ENCODE peak calls at places on chromosomes 11 and 22, in six cellular contexts. E, V, Z, Q, K and X are unnamed samples. For H3K9me3, the result is how much of the 10 kb centered on the place peaks cover.

GRCh38 chr11:68141247-68142027 is 20.2 kb upstream of the CHKA start:
- DNase-seq in E (no peak), V (no peak), Z (no peak), Q (no peak), K (no peak), X (no peak)

GRCh38 chr11:33735426-33736147 is 636 bp downstream of the CD59 start:
- DNase-seq in E (peak), V (peak), Z (no peak), Q (peak), K (peak), X (peak)

GRCh38 chr11:67495234-67496005 is 9.7 kb downstream of the PITPNM1 start:
- DNase-seq in E (no peak), V (no peak), Z (no peak), Q (no peak), K (no peak), X (no peak)

GRCh38 chr11:46673713-46674462 is 26.5 kb downstream of the ARHGAP1 start:
- DNase-seq in E (no peak), V (no peak), Z (no peak), Q (no peak), K (no peak), X (no peak)

GRCh38 chr11:13786688-13787087 is 118.2 kb downstream of the FAR1 start:
- DNase-seq in E (no peak), V (no peak), Z (no peak), Q (no peak), K (no peak), X (no peak)

GRCh38 chr11:71251159-71251721 is 1.1 kb downstream of the SHANK2 start:
- DNase-seq in E (no peak), V (no peak), Z (peak), Q (no peak), K (peak), X (no peak)

GRCh38 chr22:46081036-46081830 is 69.1 kb upstream of the PPARA start:
- DNase-seq in E (no peak), V (peak), Z (no peak), Q (no peak), K (no peak), X (peak)

GRCh38 chr11:90476442-90477007 is 253.7 kb upstream of the CHORDC1 start:
- DNase-seq in E (no peak), V (peak), Z (peak), Q (peak), K (peak), X (no peak)

DNA sequence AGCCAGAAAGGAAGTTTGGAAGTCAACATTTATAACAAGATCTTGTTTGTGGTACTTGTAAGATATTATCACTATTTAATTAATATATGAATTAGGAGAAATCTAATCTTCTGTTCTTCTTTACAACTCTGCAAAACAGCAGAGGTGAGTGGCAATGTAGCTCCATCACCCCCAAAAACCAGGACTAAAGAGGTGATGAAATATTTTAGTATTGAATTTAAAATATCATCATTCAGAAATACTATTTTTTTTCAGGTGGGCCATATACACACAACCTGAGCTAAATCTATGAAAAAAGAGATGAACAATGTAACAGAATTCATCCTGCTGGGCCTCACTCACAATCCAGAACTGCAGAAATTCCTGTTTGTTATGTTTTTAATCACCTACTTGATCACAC is at the start of gene OR4C45:
- DNase-seq in E (no peak), V (no peak), Z (no peak), Q (no peak), K (no peak), X (no peak)
- H3K9me3 ChIP-seq in E (under half), V (under half), Z (under half), Q (under half), K (under half), X (under half)

DNA sequence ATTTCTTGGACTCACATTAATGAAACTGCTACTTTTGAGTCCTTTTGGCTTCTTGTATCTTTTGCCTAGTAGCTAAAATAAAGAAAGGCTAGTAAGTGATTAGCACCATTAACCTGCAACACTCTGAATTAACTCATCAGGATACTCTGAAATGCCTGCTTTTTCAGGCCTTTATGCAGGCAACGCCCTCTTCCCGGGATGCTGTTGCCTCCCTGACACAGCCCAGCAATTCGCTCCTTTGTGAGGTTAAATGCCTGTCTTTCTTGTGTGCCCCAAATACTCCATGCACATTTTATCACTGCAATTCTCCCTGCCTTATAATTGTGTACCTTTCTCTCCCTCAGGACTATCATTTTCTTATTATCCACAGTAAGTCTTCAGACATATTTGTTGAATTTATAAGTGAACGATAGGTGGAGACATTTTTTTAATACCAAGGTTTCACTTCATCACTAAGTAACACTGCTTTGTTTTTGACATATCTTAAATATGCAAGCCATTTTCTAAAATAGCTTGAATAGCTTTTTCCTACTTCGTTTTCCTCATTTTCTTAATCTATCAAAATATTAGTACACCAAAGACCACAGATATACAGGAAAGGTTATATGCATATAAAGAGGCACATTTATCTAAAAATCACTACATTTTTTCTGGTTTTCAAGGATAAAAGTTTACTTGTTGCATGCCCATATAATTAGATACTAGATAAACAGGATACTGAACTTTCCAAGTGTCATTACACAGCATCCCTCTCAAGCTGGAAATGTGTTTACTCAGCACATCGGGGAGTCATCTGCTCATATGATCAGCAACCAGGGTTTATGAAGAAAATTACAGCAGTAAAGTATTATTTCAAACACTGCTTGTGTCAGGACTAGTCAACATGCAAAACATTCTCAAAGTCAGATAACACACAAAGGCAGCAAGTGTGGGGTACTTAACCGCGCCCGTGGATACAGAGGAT is 48.5 kb upstream of the DDI1 start:
- DNase-seq in E (no peak), V (no peak), Z (peak), Q (no peak), K (peak), X (no peak)
- TF ChIP-seq CTCF in E (no peak), V (no peak), Z (peak), Q (no peak), K (no peak), X (no peak)

GRCh38 chr22:47204002-47204979 is 441.8 kb downstream of the TBC1D22A start:
- DNase-seq in E (no peak), V (no peak), Z (no peak), Q (no peak), K (no peak), X (no peak)
- H3K9me3 ChIP-seq in E (under half), V (under half), Z (under half), Q (under half), K (under half), X (under half)

GRCh38 chr22:39597236-39597869 is 26.8 kb downstream of the CACNA1I start:
- DNase-seq in E (no peak), V (no peak), Z (no peak), Q (no peak), K (no peak), X (no peak)
- TF ChIP-seq CTCF in E (no peak), V (no peak), Z (no peak), Q (no peak), K (no peak), X (no peak)

GRCh38 chr22:36860017-36860416 is 789 bp upstream of the NCF4 start:
- DNase-seq in E (no peak), V (no peak), Z (no peak), Q (no peak), K (no peak), X (no peak)

GRCh38 chr22:36860438-36860820 is 377 bp upstream of the NCF4 start:
- DNase-seq in E (no peak), V (no peak), Z (no peak), Q (no peak), K (no peak), X (no peak)

GRCh38 chr22:36862251-36863242 is 1.7 kb downstream of the NCF4 start:
- DNase-seq in E (no peak), V (no peak), Z (no peak), Q (no peak), K (no peak), X (peak)

GRCh38 chr22:36858966-36859365 is 1.8 kb upstream of the NCF4 start:
- DNase-seq in E (no peak), V (no peak), Z (no peak), Q (no peak), K (no peak), X (no peak)

GRCh38 chr22:36860821-36861659 is at the start of gene NCF4:
- DNase-seq in E (no peak), V (no peak), Z (no peak), Q (no peak), K (no peak), X (peak)
- H3K9me3 ChIP-seq in E (under half), V (under half), Z (under half), Q (under half), K (under half), X (under half)

GRCh38 chr22:44624689-44625420 is 77.1 kb upstream of the PRR5 start:
- DNase-seq in E (no peak), V (no peak), Z (no peak), Q (no peak), K (no peak), X (peak)

GRCh38 chr22:44622147-44622427 is 79.9 kb upstream of the PRR5 start:
- DNase-seq in E (peak), V (peak), Z (peak), Q (peak), K (peak), X (no peak)

GRCh38 chr22:44622685-44623084 is 79.3 kb upstream of the PRR5 start:
- DNase-seq in E (no peak), V (peak), Z (no peak), Q (no peak), K (no peak), X (no peak)

GRCh38 chr22:44625421-44625760 is 76.6 kb upstream of the PRR5 start:
- DNase-seq in E (no peak), V (no peak), Z (no peak), Q (no peak), K (no peak), X (no peak)

GRCh38 chr22:44623771-44624510 is 78.1 kb upstream of the PRR5 start:
- DNase-seq in E (no peak), V (peak), Z (peak), Q (peak), K (peak), X (peak)
- TF ChIP-seq CTCF in E (no peak), V (peak), Z (peak), Q (peak), K (peak), X (no peak)

DNA sequence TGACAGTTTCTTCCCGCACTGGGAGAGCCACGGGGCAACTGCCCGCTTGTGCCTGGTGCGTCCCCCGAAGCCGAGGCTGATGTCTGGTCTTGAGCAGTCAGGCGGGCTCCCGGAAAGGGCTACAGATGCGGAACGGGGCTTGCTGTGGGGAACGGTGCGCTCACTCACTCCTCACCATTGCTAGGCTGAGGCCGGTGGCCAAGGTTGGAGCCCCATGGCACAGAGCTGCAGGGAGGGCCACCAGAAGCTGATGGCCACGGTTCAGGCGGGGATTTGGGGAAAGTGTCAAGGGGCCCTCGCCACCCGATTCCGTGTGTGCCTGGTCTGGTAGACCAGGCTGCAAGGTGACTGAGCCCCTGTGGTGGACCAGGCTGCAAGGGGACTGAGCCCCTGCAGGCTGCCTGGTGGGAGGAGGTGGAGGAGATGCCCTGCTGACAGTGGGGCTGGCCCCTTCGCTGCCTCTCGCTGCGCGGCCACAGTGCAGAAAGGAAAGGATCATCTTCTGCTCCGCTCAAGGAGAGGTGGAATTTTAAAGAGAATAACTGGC is 1315.8 kb downstream of the BRD1 start:
- DNase-seq in E (no peak), V (no peak), Z (no peak), Q (no peak), K (no peak), X (no peak)
- H3K9me3 ChIP-seq in E (under half), V (under half), Z (under half), Q (under half), K (under half), X (under half)

GRCh38 chr22:19942071-19942885 is 660 bp upstream of the TXNRD2 start:
- DNase-seq in E (no peak), V (no peak), Z (no peak), Q (peak), K (no peak), X (no peak)

GRCh38 chr22:19951351-19951750 is 9.7 kb upstream of the TXNRD2 start:
- DNase-seq in E (no peak), V (no peak), Z (no peak), Q (no peak), K (no peak), X (no peak)

GRCh38 chr22:19943665-19944026 is 2.0 kb upstream of the TXNRD2 start:
- DNase-seq in E (no peak), V (no peak), Z (no peak), Q (peak), K (no peak), X (no peak)

GRCh38 chr22:19942886-19943664 is 1.5 kb upstream of the TXNRD2 start:
- DNase-seq in E (no peak), V (no peak), Z (peak), Q (peak), K (peak), X (no peak)

GRCh38 chr22:19948057-19948760 is 6.6 kb upstream of the TXNRD2 start:
- DNase-seq in E (no peak), V (no peak), Z (no peak), Q (no peak), K (no peak), X (no peak)
- TF ChIP-seq CTCF in E (peak), V (no peak), Z (no peak), Q (no peak), K (no peak), X (no peak)